ENCODE peak calls at places on chromosomes 3 and 15, in eight cellular contexts. X, O, U, T, K, M, R and G are unnamed samples.

GRCh38 chr3:11770477-11771381 is 76.0 kb downstream of the TAMM41 start:
- DNase-seq in O (peak), U (peak), X (peak), R (peak), M (peak), K (peak), T (peak), G (peak)

GRCh38 chr3:50436063-50436674 is 67.3 kb downstream of the CACNA2D2 start:
- DNase-seq in U (peak), R (peak), X (peak), O (peak), M (peak), T (peak), K (peak), G (no peak)

GRCh38 chr3:22371592-22372291 is 620.7 kb upstream of the ZNF385D start:
- DNase-seq in K (no peak), R (no peak), X (no peak), M (peak), T (no peak), O (peak), U (no peak), G (no peak)

GRCh38 chr3:197730200-197730599 is 6.5 kb downstream of the RUBCN start:
- DNase-seq in T (no peak), U (no peak), K (peak), X (peak), M (no peak), O (no peak), R (peak), G (no peak)

GRCh38 chr3:61637088-61638051 is 76.0 kb downstream of the PTPRG start:
- DNase-seq in U (peak), R (no peak), M (no peak), O (no peak), X (peak), K (peak), T (no peak), G (peak)

GRCh38 chr15:64019764-64020163 is 26.5 kb downstream of the DAPK2 start:
- DNase-seq in X (no peak), O (no peak), M (no peak), U (peak), T (no peak), K (no peak), R (peak), G (no peak)

GRCh38 chr3:73622135-73622534 is 2.6 kb downstream of the PDZRN3 start:
- DNase-seq in K (no peak), T (peak), M (peak), O (peak), U (peak), X (peak), R (no peak), G (no peak)

GRCh38 chr3:11236588-11237461 is 35.4 kb upstream of the ATG7 start:
- DNase-seq in X (peak), M (peak), T (peak), O (peak), R (peak), U (peak), K (peak), G (peak)

GRCh38 chr3:120049881-120050539 is 44.2 kb downstream of the GSK3B start:
- DNase-seq in O (no peak), R (no peak), X (no peak), T (no peak), K (no peak), U (no peak), M (no peak), G (no peak)

GRCh38 chr3:37741644-37742043 is 120.0 kb upstream of the CTDSPL start:
- DNase-seq in X (peak), R (peak), T (peak), K (no peak), M (no peak), O (peak), U (peak), G (no peak)

GRCh38 chr3:10262027-10262426 is 13.8 kb downstream of the TATDN2 start:
- DNase-seq in K (no peak), O (no peak), M (no peak), T (no peak), R (no peak), U (no peak), X (no peak), G (no peak)

GRCh38 chr15:42730536-42730935 is 6.4 kb downstream of the CDAN1 start:
- DNase-seq in U (no peak), O (no peak), T (no peak), R (no peak), X (no peak), M (no peak), K (no peak), G (no peak)

GRCh38 chr15:42133892-42134502 is 22.4 kb downstream of the PLA2G4F start:
- DNase-seq in M (peak), O (peak), K (no peak), U (peak), T (peak), X (peak), R (peak), G (peak)

GRCh38 chr15:91871797-91872196 is 18.3 kb downstream of the SLCO3A1 start:
- DNase-seq in K (no peak), R (no peak), T (no peak), M (no peak), U (no peak), O (no peak), X (no peak), G (no peak)
- H3K4me3 ChIP-seq in K (no peak), R (no peak), T (no peak), M (no peak), U (no peak), O (no peak), X (no peak), G (no peak)

DNA sequence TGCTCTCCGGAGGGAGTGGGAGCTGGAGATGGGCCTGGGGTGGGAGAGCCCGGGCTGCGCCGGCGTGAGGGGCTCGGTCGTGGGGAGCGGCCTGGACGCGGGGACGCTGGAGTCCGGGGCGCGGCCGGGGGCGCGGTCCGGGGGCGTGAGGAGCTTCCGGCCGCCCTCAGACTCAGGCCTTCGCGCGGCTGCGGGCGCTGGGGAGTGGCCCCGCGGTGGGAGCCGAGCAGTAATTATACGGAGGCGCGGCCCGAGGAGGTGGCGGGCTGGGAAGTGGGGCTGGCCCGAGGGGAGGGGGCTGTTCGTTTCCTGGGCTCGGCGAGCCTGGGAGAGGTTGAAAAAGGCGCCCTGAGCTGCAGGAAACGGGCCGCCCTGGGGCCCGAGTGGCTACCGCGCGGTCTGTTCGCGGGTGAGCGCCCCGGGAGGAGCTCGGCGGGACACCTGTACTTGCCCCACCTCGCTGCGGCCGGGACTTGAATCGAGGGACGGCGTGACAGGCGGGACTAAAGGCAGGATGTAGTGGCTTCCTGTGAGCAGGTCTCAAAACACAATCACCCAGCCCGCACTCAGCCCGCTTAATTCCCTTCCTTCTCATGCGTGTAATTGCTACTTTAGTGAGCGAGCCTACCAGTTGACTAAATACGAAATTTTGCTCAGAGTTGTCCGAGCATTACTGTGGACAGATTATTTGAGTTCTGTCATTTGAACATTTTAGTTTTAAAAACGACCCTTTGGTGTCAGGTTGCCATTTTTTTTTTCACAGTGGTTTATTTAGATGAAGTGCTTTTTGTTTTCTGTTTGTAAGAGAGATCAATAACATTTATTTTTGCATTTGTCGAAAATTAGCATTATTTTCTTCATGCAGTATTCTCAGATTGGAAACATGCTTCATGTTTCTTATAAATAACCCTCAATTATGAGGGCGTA is 855 bp downstream of the RASA2 start:
- DNase-seq in T (peak), R (peak), U (peak), O (peak), M (peak), X (peak), K (peak), G (peak)
- TF ChIP-seq CTCF in T (no peak), R (no peak), U (no peak), O (no peak), M (no peak), X (no peak), K (no peak), G (no peak)

GRCh38 chr3:169266986-169267385 is 396.5 kb downstream of the MECOM start:
- DNase-seq in K (no peak), T (no peak), O (no peak), U (no peak), M (no peak), X (no peak), R (no peak), G (no peak)

GRCh38 chr3:169266351-169266750 is 397.2 kb downstream of the MECOM start:
- DNase-seq in U (no peak), M (no peak), O (no peak), R (peak), T (no peak), K (no peak), X (no peak), G (no peak)

GRCh38 chr3:169264711-169265110 is 398.8 kb downstream of the MECOM start:
- DNase-seq in M (no peak), U (peak), X (peak), O (no peak), R (peak), K (peak), T (peak), G (no peak)

GRCh38 chr3:169268942-169269460 is 394.5 kb downstream of the MECOM start:
- DNase-seq in M (no peak), K (no peak), T (no peak), U (no peak), R (no peak), O (no peak), X (no peak), G (no peak)

DNA sequence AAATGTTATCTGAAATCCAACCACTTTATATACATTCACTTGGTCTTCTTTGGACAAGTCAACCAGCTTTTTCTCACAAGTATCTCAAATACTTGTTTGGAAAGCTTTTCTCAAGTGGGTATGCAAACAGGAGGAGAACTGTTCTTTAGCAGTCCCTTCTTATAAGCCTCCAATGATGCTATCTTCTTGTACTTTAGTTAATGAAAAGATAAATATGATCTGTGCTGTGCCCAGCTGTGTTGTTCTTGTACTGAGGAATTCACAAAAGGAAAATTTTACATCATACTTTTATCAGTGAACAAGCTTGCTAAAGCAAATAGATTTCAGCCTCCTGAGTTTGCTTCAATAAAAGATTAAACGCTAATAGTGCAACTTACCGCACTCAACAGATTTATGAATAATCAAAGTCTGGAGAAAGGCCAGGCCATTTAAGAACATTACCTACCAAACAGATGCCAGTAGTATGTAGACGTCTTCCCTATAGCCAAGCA is 395.2 kb downstream of the MECOM start:
- DNase-seq in X (no peak), O (no peak), T (no peak), K (no peak), M (no peak), R (no peak), U (no peak), G (no peak)
- H3K4me3 ChIP-seq in X (no peak), O (no peak), T (no peak), K (no peak), M (no peak), R (no peak), U (no peak), G (no peak)

GRCh38 chr15:101145362-101145761 is 106.5 kb downstream of the CHSY1 start:
- DNase-seq in U (no peak), T (no peak), M (peak), R (no peak), K (no peak), O (no peak), X (no peak), G (no peak)
- TF ChIP-seq CTCF in U (no peak), T (no peak), M (no peak), R (no peak), K (no peak), O (no peak), X (no peak), G (no peak)